ENCODE peak calls at places on chromosomes 16 and 17, in seven cellular contexts. One of them, this sample, is unnamed.

GRCh38 chr17:27535975-27536374 is 79.7 kb downstream of the KSR1 start:
- DNase-seq in CD8-positive, alpha-beta memory T cell: no peak
- DNase-seq in cardiac fibroblast: no peak
- DNase-seq in transverse colon: no peak
- DNase-seq in DMS 273 treated with DMSO at 0.1 percent for 48 hours: no peak
- DNase-seq in stimulated activated CD4-positive, alpha-beta T cell treated with anti-CD3 and anti-CD28 coated beads, Interleukin-2, amount 100 ng/mL, for 24 hours: no peak
- DNase-seq in IMR-90: no peak
- DNase-seq in this sample: no peak

GRCh38 chr16:87724490-87725291 is 41.1 kb downstream of the KLHDC4 start:
- DNase-seq in CD8-positive, alpha-beta memory T cell: peak
- DNase-seq in cardiac fibroblast: no peak
- DNase-seq in transverse colon: peak
- DNase-seq in DMS 273 treated with DMSO at 0.1 percent for 48 hours: no peak
- DNase-seq in stimulated activated CD4-positive, alpha-beta T cell treated with anti-CD3 and anti-CD28 coated beads, Interleukin-2, amount 100 ng/mL, for 24 hours: no peak
- DNase-seq in IMR-90: no peak
- DNase-seq in this sample: no peak

GRCh38 chr17:41530062-41531048 is 2.2 kb upstream of the KRT19 start:
- DNase-seq in CD8-positive, alpha-beta memory T cell: no peak
- DNase-seq in cardiac fibroblast: peak
- DNase-seq in transverse colon: peak
- DNase-seq in DMS 273 treated with DMSO at 0.1 percent for 48 hours: peak
- DNase-seq in stimulated activated CD4-positive, alpha-beta T cell treated with anti-CD3 and anti-CD28 coated beads, Interleukin-2, amount 100 ng/mL, for 24 hours: no peak
- DNase-seq in IMR-90: peak
- DNase-seq in this sample: no peak

GRCh38 chr16:56226840-56227525 is 35.7 kb downstream of the GNAO1 start:
- DNase-seq in CD8-positive, alpha-beta memory T cell: no peak
- DNase-seq in cardiac fibroblast: no peak
- DNase-seq in transverse colon: no peak
- DNase-seq in DMS 273 treated with DMSO at 0.1 percent for 48 hours: no peak
- DNase-seq in stimulated activated CD4-positive, alpha-beta T cell treated with anti-CD3 and anti-CD28 coated beads, Interleukin-2, amount 100 ng/mL, for 24 hours: no peak
- DNase-seq in IMR-90: no peak
- DNase-seq in this sample: no peak

GRCh38 chr17:48486557-48486956 is 44.3 kb downstream of the HOXB1 start:
- DNase-seq in CD8-positive, alpha-beta memory T cell: no peak
- DNase-seq in cardiac fibroblast: peak
- DNase-seq in transverse colon: no peak
- DNase-seq in DMS 273 treated with DMSO at 0.1 percent for 48 hours: no peak
- DNase-seq in stimulated activated CD4-positive, alpha-beta T cell treated with anti-CD3 and anti-CD28 coated beads, Interleukin-2, amount 100 ng/mL, for 24 hours: no peak
- DNase-seq in IMR-90: peak
- DNase-seq in this sample: no peak

GRCh38 chr16:10465821-10466220 is 80.0 kb downstream of the ATF7IP2 start:
- DNase-seq in CD8-positive, alpha-beta memory T cell: no peak
- DNase-seq in cardiac fibroblast: no peak
- DNase-seq in transverse colon: no peak
- DNase-seq in DMS 273 treated with DMSO at 0.1 percent for 48 hours: no peak
- DNase-seq in stimulated activated CD4-positive, alpha-beta T cell treated with anti-CD3 and anti-CD28 coated beads, Interleukin-2, amount 100 ng/mL, for 24 hours: no peak
- DNase-seq in IMR-90: peak
- DNase-seq in this sample: no peak

GRCh38 chr17:19457830-19458271 is 46.8 kb downstream of the RNF112 start:
- DNase-seq in CD8-positive, alpha-beta memory T cell: no peak
- DNase-seq in cardiac fibroblast: no peak
- DNase-seq in transverse colon: no peak
- DNase-seq in DMS 273 treated with DMSO at 0.1 percent for 48 hours: no peak
- DNase-seq in stimulated activated CD4-positive, alpha-beta T cell treated with anti-CD3 and anti-CD28 coated beads, Interleukin-2, amount 100 ng/mL, for 24 hours: no peak
- DNase-seq in IMR-90: no peak
- DNase-seq in this sample: no peak

GRCh38 chr16:82653550-82654511 is 27.1 kb downstream of the CDH13 start:
- DNase-seq in CD8-positive, alpha-beta memory T cell: peak
- DNase-seq in cardiac fibroblast: peak
- DNase-seq in transverse colon: no peak
- DNase-seq in DMS 273 treated with DMSO at 0.1 percent for 48 hours: no peak
- DNase-seq in stimulated activated CD4-positive, alpha-beta T cell treated with anti-CD3 and anti-CD28 coated beads, Interleukin-2, amount 100 ng/mL, for 24 hours: peak
- DNase-seq in IMR-90: peak
- DNase-seq in this sample: peak

GRCh38 chr16:2595376-2596200 is 57.8 kb downstream of the PDPK1 start:
- DNase-seq in CD8-positive, alpha-beta memory T cell: no peak
- DNase-seq in cardiac fibroblast: no peak
- DNase-seq in transverse colon: no peak
- DNase-seq in DMS 273 treated with DMSO at 0.1 percent for 48 hours: no peak
- DNase-seq in stimulated activated CD4-positive, alpha-beta T cell treated with anti-CD3 and anti-CD28 coated beads, Interleukin-2, amount 100 ng/mL, for 24 hours: no peak
- DNase-seq in IMR-90: no peak
- DNase-seq in this sample: no peak

GRCh38 chr16:30767767-30768465 is 5.8 kb downstream of the RNF40 start:
- DNase-seq in CD8-positive, alpha-beta memory T cell: peak
- DNase-seq in cardiac fibroblast: no peak
- DNase-seq in transverse colon: no peak
- DNase-seq in DMS 273 treated with DMSO at 0.1 percent for 48 hours: no peak
- DNase-seq in stimulated activated CD4-positive, alpha-beta T cell treated with anti-CD3 and anti-CD28 coated beads, Interleukin-2, amount 100 ng/mL, for 24 hours: no peak
- DNase-seq in IMR-90: no peak
- DNase-seq in this sample: no peak

GRCh38 chr16:70591609-70592008 is 54.8 kb upstream of the IL34 start:
- DNase-seq in CD8-positive, alpha-beta memory T cell: no peak
- DNase-seq in cardiac fibroblast: no peak
- DNase-seq in transverse colon: no peak
- DNase-seq in DMS 273 treated with DMSO at 0.1 percent for 48 hours: no peak
- DNase-seq in stimulated activated CD4-positive, alpha-beta T cell treated with anti-CD3 and anti-CD28 coated beads, Interleukin-2, amount 100 ng/mL, for 24 hours: no peak
- DNase-seq in IMR-90: no peak
- DNase-seq in this sample: no peak

GRCh38 chr16:87926246-87927194 is 9.8 kb downstream of the CA5A start:
- DNase-seq in CD8-positive, alpha-beta memory T cell: no peak
- DNase-seq in cardiac fibroblast: no peak
- DNase-seq in transverse colon: no peak
- DNase-seq in DMS 273 treated with DMSO at 0.1 percent for 48 hours: no peak
- DNase-seq in stimulated activated CD4-positive, alpha-beta T cell treated with anti-CD3 and anti-CD28 coated beads, Interleukin-2, amount 100 ng/mL, for 24 hours: peak
- DNase-seq in IMR-90: no peak
- DNase-seq in this sample: no peak

GRCh38 chr17:8954339-8954738 is 11.2 kb downstream of the PIK3R5 start:
- DNase-seq in CD8-positive, alpha-beta memory T cell: peak
- DNase-seq in cardiac fibroblast: no peak
- DNase-seq in transverse colon: peak
- DNase-seq in DMS 273 treated with DMSO at 0.1 percent for 48 hours: no peak
- DNase-seq in stimulated activated CD4-positive, alpha-beta T cell treated with anti-CD3 and anti-CD28 coated beads, Interleukin-2, amount 100 ng/mL, for 24 hours: peak
- DNase-seq in IMR-90: no peak
- DNase-seq in this sample: peak

GRCh38 chr17:45584092-45585036 is 93.8 kb upstream of the PLEKHM1 start:
- DNase-seq in CD8-positive, alpha-beta memory T cell: peak
- DNase-seq in cardiac fibroblast: peak
- DNase-seq in transverse colon: peak
- DNase-seq in DMS 273 treated with DMSO at 0.1 percent for 48 hours: no peak
- DNase-seq in stimulated activated CD4-positive, alpha-beta T cell treated with anti-CD3 and anti-CD28 coated beads, Interleukin-2, amount 100 ng/mL, for 24 hours: peak
- DNase-seq in IMR-90: peak
- DNase-seq in this sample: peak

GRCh38 chr17:81427446-81428120 is 32.3 kb downstream of the BAHCC1 start:
- DNase-seq in CD8-positive, alpha-beta memory T cell: no peak
- DNase-seq in cardiac fibroblast: no peak
- DNase-seq in transverse colon: peak
- DNase-seq in DMS 273 treated with DMSO at 0.1 percent for 48 hours: no peak
- DNase-seq in stimulated activated CD4-positive, alpha-beta T cell treated with anti-CD3 and anti-CD28 coated beads, Interleukin-2, amount 100 ng/mL, for 24 hours: no peak
- DNase-seq in IMR-90: no peak
- DNase-seq in this sample: no peak

GRCh38 chr17:31593806-31594205 is 202.3 kb downstream of the RAB11FIP4 start:
- DNase-seq in CD8-positive, alpha-beta memory T cell: no peak
- DNase-seq in cardiac fibroblast: no peak
- DNase-seq in transverse colon: no peak
- DNase-seq in DMS 273 treated with DMSO at 0.1 percent for 48 hours: peak
- DNase-seq in stimulated activated CD4-positive, alpha-beta T cell treated with anti-CD3 and anti-CD28 coated beads, Interleukin-2, amount 100 ng/mL, for 24 hours: no peak
- DNase-seq in IMR-90: peak
- DNase-seq in this sample: no peak

GRCh38 chr17:9991351-9991750 is 86.3 kb upstream of the RCVRN start:
- DNase-seq in CD8-positive, alpha-beta memory T cell: no peak
- DNase-seq in cardiac fibroblast: no peak
- DNase-seq in transverse colon: no peak
- DNase-seq in DMS 273 treated with DMSO at 0.1 percent for 48 hours: no peak
- DNase-seq in stimulated activated CD4-positive, alpha-beta T cell treated with anti-CD3 and anti-CD28 coated beads, Interleukin-2, amount 100 ng/mL, for 24 hours: no peak
- DNase-seq in IMR-90: no peak
- DNase-seq in this sample: no peak

GRCh38 chr16:1002399-1003161 is 21.0 kb downstream of the SOX8 start:
- DNase-seq in CD8-positive, alpha-beta memory T cell: peak
- DNase-seq in cardiac fibroblast: peak
- DNase-seq in transverse colon: peak
- DNase-seq in DMS 273 treated with DMSO at 0.1 percent for 48 hours: no peak
- DNase-seq in stimulated activated CD4-positive, alpha-beta T cell treated with anti-CD3 and anti-CD28 coated beads, Interleukin-2, amount 100 ng/mL, for 24 hours: peak
- DNase-seq in IMR-90: peak
- DNase-seq in this sample: peak

GRCh38 chr17:57663326-57664070 is 81.6 kb downstream of the CCDC182 start:
- DNase-seq in CD8-positive, alpha-beta memory T cell: no peak
- DNase-seq in cardiac fibroblast: no peak
- DNase-seq in transverse colon: no peak
- DNase-seq in DMS 273 treated with DMSO at 0.1 percent for 48 hours: no peak
- DNase-seq in stimulated activated CD4-positive, alpha-beta T cell treated with anti-CD3 and anti-CD28 coated beads, Interleukin-2, amount 100 ng/mL, for 24 hours: no peak
- DNase-seq in IMR-90: no peak
- DNase-seq in this sample: no peak

GRCh38 chr17:34721326-34721725 is 141.9 kb downstream of the TMEM132E start:
- DNase-seq in CD8-positive, alpha-beta memory T cell: no peak
- DNase-seq in cardiac fibroblast: no peak
- DNase-seq in transverse colon: no peak
- DNase-seq in DMS 273 treated with DMSO at 0.1 percent for 48 hours: no peak
- DNase-seq in stimulated activated CD4-positive, alpha-beta T cell treated with anti-CD3 and anti-CD28 coated beads, Interleukin-2, amount 100 ng/mL, for 24 hours: no peak
- DNase-seq in IMR-90: no peak
- DNase-seq in this sample: no peak

GRCh38 chr16:48617711-48618148 is 7.8 kb upstream of the N4BP1 start:
- DNase-seq in CD8-positive, alpha-beta memory T cell: no peak
- DNase-seq in cardiac fibroblast: peak
- DNase-seq in transverse colon: no peak
- DNase-seq in DMS 273 treated with DMSO at 0.1 percent for 48 hours: no peak
- DNase-seq in stimulated activated CD4-positive, alpha-beta T cell treated with anti-CD3 and anti-CD28 coated beads, Interleukin-2, amount 100 ng/mL, for 24 hours: no peak
- DNase-seq in IMR-90: peak
- DNase-seq in this sample: no peak

GRCh38 chr17:37261286-37261685 is 114.5 kb upstream of the C17orf78 start:
- DNase-seq in CD8-positive, alpha-beta memory T cell: no peak
- DNase-seq in cardiac fibroblast: peak
- DNase-seq in transverse colon: no peak
- DNase-seq in DMS 273 treated with DMSO at 0.1 percent for 48 hours: no peak
- DNase-seq in stimulated activated CD4-positive, alpha-beta T cell treated with anti-CD3 and anti-CD28 coated beads, Interleukin-2, amount 100 ng/mL, for 24 hours: no peak
- DNase-seq in IMR-90: peak
- DNase-seq in this sample: no peak

GRCh38 chr17:21298983-21299519 is 14.5 kb downstream of the MAP2K3 start:
- DNase-seq in CD8-positive, alpha-beta memory T cell: no peak
- DNase-seq in cardiac fibroblast: no peak
- DNase-seq in transverse colon: no peak
- DNase-seq in DMS 273 treated with DMSO at 0.1 percent for 48 hours: no peak
- DNase-seq in stimulated activated CD4-positive, alpha-beta T cell treated with anti-CD3 and anti-CD28 coated beads, Interleukin-2, amount 100 ng/mL, for 24 hours: no peak
- DNase-seq in IMR-90: no peak
- DNase-seq in this sample: no peak

GRCh38 chr17:13182854-13183253 is 165.0 kb upstream of the ELAC2 start:
- DNase-seq in CD8-positive, alpha-beta memory T cell: no peak
- DNase-seq in cardiac fibroblast: no peak
- DNase-seq in transverse colon: peak
- DNase-seq in DMS 273 treated with DMSO at 0.1 percent for 48 hours: no peak
- DNase-seq in stimulated activated CD4-positive, alpha-beta T cell treated with anti-CD3 and anti-CD28 coated beads, Interleukin-2, amount 100 ng/mL, for 24 hours: no peak
- DNase-seq in IMR-90: no peak
- DNase-seq in this sample: no peak

GRCh38 chr16:22634913-22635312 is 124.2 kb downstream of the NPIPB5 start:
- DNase-seq in CD8-positive, alpha-beta memory T cell: no peak
- DNase-seq in cardiac fibroblast: no peak
- DNase-seq in transverse colon: no peak
- DNase-seq in DMS 273 treated with DMSO at 0.1 percent for 48 hours: no peak
- DNase-seq in stimulated activated CD4-positive, alpha-beta T cell treated with anti-CD3 and anti-CD28 coated beads, Interleukin-2, amount 100 ng/mL, for 24 hours: no peak
- DNase-seq in IMR-90: no peak
- DNase-seq in this sample: no peak

GRCh38 chr17:54891176-54891821 is 9.4 kb upstream of the TOM1L1 start:
- DNase-seq in CD8-positive, alpha-beta memory T cell: no peak
- DNase-seq in cardiac fibroblast: peak
- DNase-seq in transverse colon: no peak
- DNase-seq in DMS 273 treated with DMSO at 0.1 percent for 48 hours: peak
- DNase-seq in stimulated activated CD4-positive, alpha-beta T cell treated with anti-CD3 and anti-CD28 coated beads, Interleukin-2, amount 100 ng/mL, for 24 hours: no peak
- DNase-seq in IMR-90: peak
- DNase-seq in this sample: no peak

GRCh38 chr17:64442550-64442971 is 6.4 kb upstream of the MILR1 start:
- DNase-seq in CD8-positive, alpha-beta memory T cell: no peak
- DNase-seq in cardiac fibroblast: no peak
- DNase-seq in transverse colon: no peak
- DNase-seq in DMS 273 treated with DMSO at 0.1 percent for 48 hours: no peak
- DNase-seq in stimulated activated CD4-positive, alpha-beta T cell treated with anti-CD3 and anti-CD28 coated beads, Interleukin-2, amount 100 ng/mL, for 24 hours: no peak
- DNase-seq in IMR-90: no peak
- DNase-seq in this sample: no peak

GRCh38 chr17:64428406-64428805 is 20.5 kb upstream of the MILR1 start:
- DNase-seq in CD8-positive, alpha-beta memory T cell: no peak
- DNase-seq in cardiac fibroblast: no peak
- DNase-seq in transverse colon: no peak
- DNase-seq in DMS 273 treated with DMSO at 0.1 percent for 48 hours: no peak
- DNase-seq in stimulated activated CD4-positive, alpha-beta T cell treated with anti-CD3 and anti-CD28 coated beads, Interleukin-2, amount 100 ng/mL, for 24 hours: no peak
- DNase-seq in IMR-90: no peak
- DNase-seq in this sample: no peak

GRCh38 chr17:16878547-16879100 is 93.3 kb downstream of the TNFRSF13B start:
- DNase-seq in CD8-positive, alpha-beta memory T cell: no peak
- DNase-seq in cardiac fibroblast: no peak
- DNase-seq in transverse colon: no peak
- DNase-seq in DMS 273 treated with DMSO at 0.1 percent for 48 hours: no peak
- DNase-seq in stimulated activated CD4-positive, alpha-beta T cell treated with anti-CD3 and anti-CD28 coated beads, Interleukin-2, amount 100 ng/mL, for 24 hours: no peak
- DNase-seq in IMR-90: no peak
- DNase-seq in this sample: no peak

GRCh38 chr17:72839086-72839728 is 253.3 kb downstream of the SLC39A11 start:
- DNase-seq in CD8-positive, alpha-beta memory T cell: no peak
- DNase-seq in cardiac fibroblast: peak
- DNase-seq in transverse colon: no peak
- DNase-seq in DMS 273 treated with DMSO at 0.1 percent for 48 hours: no peak
- DNase-seq in stimulated activated CD4-positive, alpha-beta T cell treated with anti-CD3 and anti-CD28 coated beads, Interleukin-2, amount 100 ng/mL, for 24 hours: no peak
- DNase-seq in IMR-90: no peak
- DNase-seq in this sample: no peak

GRCh38 chr16:4612474-4612931 is 2.2 kb downstream of the UBALD1 start:
- DNase-seq in CD8-positive, alpha-beta memory T cell: no peak
- DNase-seq in cardiac fibroblast: no peak
- DNase-seq in transverse colon: no peak
- DNase-seq in DMS 273 treated with DMSO at 0.1 percent for 48 hours: no peak
- DNase-seq in stimulated activated CD4-positive, alpha-beta T cell treated with anti-CD3 and anti-CD28 coated beads, Interleukin-2, amount 100 ng/mL, for 24 hours: no peak
- DNase-seq in IMR-90: no peak
- DNase-seq in this sample: no peak

GRCh38 chr16:69186642-69187386 is at the start of gene SNTB2:
- DNase-seq in CD8-positive, alpha-beta memory T cell: peak
- DNase-seq in cardiac fibroblast: peak
- DNase-seq in transverse colon: peak
- DNase-seq in DMS 273 treated with DMSO at 0.1 percent for 48 hours: peak
- DNase-seq in stimulated activated CD4-positive, alpha-beta T cell treated with anti-CD3 and anti-CD28 coated beads, Interleukin-2, amount 100 ng/mL, for 24 hours: peak
- DNase-seq in IMR-90: peak
- DNase-seq in this sample: peak